ENCODE peak calls at places on chromosomes 6 and 20, in eight cellular contexts. I is psoas muscle, H is activated B cell treated with CpG ODN at 0.5 μM for 24 hours, V is A549, E is GM13976, W is lower lobe of right lung, D is foreskin keratinocyte, T is HFFc6. Z is an unnamed sample.

GRCh38 chr6:72624557-72625160 is 2.8 kb downstream of the KCNQ5 start:
- DNase-seq in I (no peak), T (peak), D (no peak), H (no peak), E (no peak), W (no peak), V (peak), Z (no peak)

GRCh38 chr6:87697581-87698552 is 4.2 kb downstream of the AKIRIN2 start:
- DNase-seq in E (no peak), T (peak), D (peak), H (no peak), I (no peak), W (no peak), V (no peak), Z (no peak)

GRCh38 chr20:40279390-40279789 is 409.6 kb downstream of the MAFB start:
- DNase-seq in H (no peak), V (no peak), E (no peak), T (peak), D (peak), W (no peak), I (no peak), Z (no peak)

GRCh38 chr20:14521436-14521835 is 184.0 kb upstream of the FLRT3 start:
- DNase-seq in E (no peak), T (no peak), H (no peak), W (no peak), V (no peak), I (no peak), D (peak), Z (no peak)

GRCh38 chr6:71229466-71229865 is 59.1 kb upstream of the OGFRL1 start:
- DNase-seq in D (no peak), E (no peak), V (no peak), W (no peak), T (no peak), H (no peak), I (no peak), Z (no peak)

GRCh38 chr20:25274481-25274880 is 26.6 kb downstream of the PYGB start:
- DNase-seq in W (peak), D (no peak), V (no peak), I (peak), H (peak), T (no peak), E (no peak), Z (no peak)

GRCh38 chr20:45055056-45055455 is 45.9 kb downstream of the KCNS1 start:
- DNase-seq in W (no peak), I (no peak), D (no peak), V (no peak), T (no peak), H (no peak), E (no peak), Z (no peak)

GRCh38 chr6:87700729-87701675 is 1.0 kb downstream of the AKIRIN2 start:
- DNase-seq in I (peak), V (peak), H (peak), W (peak), D (peak), T (peak), E (peak), Z (peak)

GRCh38 chr6:157150076-157150475 is 173.2 kb downstream of the TMEM242 start:
- DNase-seq in T (no peak), W (no peak), I (no peak), V (no peak), E (no peak), H (no peak), D (no peak), Z (no peak)

GRCh38 chr6:119742188-119742803 is 392.7 kb upstream of the MAN1A1 start:
- DNase-seq in V (no peak), D (peak), H (peak), W (peak), T (no peak), E (peak), I (peak), Z (peak)

GRCh38 chr6:29554764-29555163 is 4.8 kb downstream of the UBD start:
- DNase-seq in V (no peak), I (no peak), H (no peak), W (no peak), T (no peak), E (no peak), D (no peak), Z (no peak)

GRCh38 chr6:51648774-51649173 is 438.6 kb downstream of the PKHD1 start:
- DNase-seq in E (no peak), W (no peak), I (no peak), D (no peak), T (no peak), H (no peak), V (no peak), Z (no peak)

GRCh38 chr6:115882174-115882573 is 178.5 kb downstream of the FRK start:
- DNase-seq in E (no peak), T (no peak), H (no peak), V (no peak), W (no peak), I (no peak), D (peak), Z (no peak)

GRCh38 chr20:63500902-63501817 is 2.3 kb upstream of the EEF1A2 start:
- DNase-seq in D (no peak), T (no peak), E (no peak), V (no peak), W (peak), H (no peak), I (peak), Z (no peak)

GRCh38 chr6:121235386-121235785 is 98.9 kb downstream of the TBC1D32 start:
- DNase-seq in H (no peak), V (no peak), E (no peak), W (no peak), I (no peak), D (no peak), T (no peak), Z (no peak)

GRCh38 chr6:158607411-158608170 is 37.0 kb downstream of the DYNLT1 start:
- DNase-seq in D (no peak), E (no peak), H (no peak), T (no peak), V (no peak), I (no peak), W (no peak), Z (no peak)

GRCh38 chr6:166977626-166978550 is 21.3 kb upstream of the CEP43 start:
- DNase-seq in I (no peak), W (no peak), E (no peak), H (no peak), V (no peak), D (no peak), T (no peak), Z (no peak)

GRCh38 chr6:4017847-4018193 is 61.1 kb downstream of the FAM217A start:
- DNase-seq in D (peak), W (no peak), I (no peak), V (no peak), H (no peak), T (peak), E (peak), Z (no peak)

GRCh38 chr6:39114395-39114706 is 635 bp downstream of the SAYSD1 start:
- DNase-seq in W (no peak), H (no peak), V (peak), E (no peak), I (no peak), T (no peak), D (no peak), Z (no peak)

GRCh38 chr6:80022803-80023202 is 18.4 kb downstream of the TTK start:
- DNase-seq in V (no peak), H (no peak), I (no peak), D (peak), T (peak), W (no peak), E (no peak), Z (no peak)

GRCh38 chr6:98828210-98828798 is 6.1 kb upstream of the POU3F2 start:
- DNase-seq in V (no peak), D (no peak), I (no peak), T (no peak), E (peak), W (no peak), H (no peak), Z (no peak)

GRCh38 chr20:3563548-3564177 is 92.8 kb downstream of the ATRN start:
- DNase-seq in V (peak), T (peak), H (no peak), D (peak), E (peak), I (no peak), W (no peak), Z (no peak)

GRCh38 chr20:53413188-53413631 is 180.4 kb downstream of the ZNF217 start:
- DNase-seq in D (no peak), W (peak), H (peak), T (no peak), E (peak), I (no peak), V (peak), Z (no peak)

GRCh38 chr20:1711826-1712601 is 54.4 kb upstream of the SIRPG start:
- DNase-seq in D (no peak), H (no peak), T (no peak), I (no peak), V (no peak), W (no peak), E (no peak), Z (no peak)

GRCh38 chr20:63167026-63167917 is 48.7 kb downstream of the YTHDF1 start:
- DNase-seq in W (no peak), D (no peak), T (no peak), I (no peak), V (no peak), H (no peak), E (peak), Z (no peak)

GRCh38 chr20:49028684-49029083 is 17.4 kb upstream of the CSE1L start:
- DNase-seq in V (peak), I (no peak), T (peak), D (no peak), W (no peak), E (no peak), H (no peak), Z (no peak)

GRCh38 chr6:35090734-35091133 is 50.4 kb downstream of the TCP11 start:
- DNase-seq in W (no peak), H (no peak), D (no peak), T (no peak), I (no peak), E (peak), V (no peak), Z (no peak)

DNA sequence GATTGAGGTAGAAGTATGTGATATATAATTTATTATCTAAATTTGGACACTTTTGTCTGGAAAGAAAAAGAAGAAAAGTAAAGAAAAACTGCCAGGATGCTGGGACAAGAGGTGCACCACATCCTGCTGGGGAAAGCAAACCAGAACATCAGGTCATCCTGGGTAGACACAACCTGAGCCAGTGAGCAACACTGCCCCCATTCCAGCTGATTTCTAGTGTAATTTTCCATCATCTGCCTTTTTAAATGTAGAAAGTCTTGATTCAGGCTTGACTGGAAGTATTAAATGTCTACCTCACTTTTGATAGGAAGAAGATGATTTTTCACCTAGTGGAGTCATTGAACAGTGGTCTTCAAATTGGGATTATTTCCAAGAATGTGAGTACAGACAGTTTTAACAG is 1164.5 kb upstream of the CITED2 start:
- DNase-seq in T (peak), H (no peak), I (no peak), E (no peak), V (no peak), W (no peak), D (peak), Z (no peak)
- TF ChIP-seq CTCF in T (peak), H (no peak), I (no peak), E (no peak), V (no peak), W (no peak), D (peak), Z (no peak)

DNA sequence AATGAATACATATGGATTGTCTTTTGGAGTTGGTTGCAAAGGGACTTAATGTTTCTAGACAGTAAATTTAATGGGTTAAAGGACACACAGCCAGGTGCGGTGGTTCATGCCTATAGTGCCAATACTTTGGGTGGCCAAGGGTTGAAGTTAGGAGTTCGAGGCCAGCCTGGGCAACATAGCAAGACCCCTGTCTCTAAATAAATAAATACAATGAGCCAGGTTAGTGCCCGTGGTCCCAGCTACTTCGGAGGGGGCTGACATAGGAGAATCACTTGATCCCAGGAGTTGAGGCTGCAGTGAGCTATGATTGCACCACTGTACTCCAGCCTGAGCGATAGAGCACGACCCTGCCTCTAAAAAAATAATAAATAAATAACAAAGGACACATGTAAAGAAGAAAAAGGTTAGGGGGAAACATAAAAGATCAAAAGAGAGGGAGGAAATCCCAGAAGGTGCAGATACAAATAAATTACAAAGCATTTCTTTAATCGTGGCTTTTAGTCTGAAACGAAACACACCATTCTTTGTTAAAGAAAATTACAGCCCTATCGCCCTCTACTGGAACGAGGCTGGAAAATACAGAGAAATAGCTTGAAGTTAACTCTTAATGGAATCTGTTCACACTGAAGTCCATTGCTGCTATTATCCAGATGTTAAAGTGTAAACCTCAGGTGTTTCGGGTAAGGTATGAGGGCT is 42.6 kb upstream of the SCML4 start:
- DNase-seq in T (peak), D (peak), V (no peak), W (no peak), E (peak), I (no peak), H (no peak), Z (no peak)
- TF ChIP-seq CTCF in T (peak), D (peak), V (peak), W (peak), E (peak), I (peak), H (no peak), Z (peak)

GRCh38 chr6:25257686-25258348 is 21.4 kb upstream of the CARMIL1 start:
- DNase-seq in D (no peak), W (no peak), V (no peak), T (no peak), E (no peak), I (no peak), H (no peak), Z (no peak)

GRCh38 chr6:25263602-25264001 is 15.6 kb upstream of the CARMIL1 start:
- DNase-seq in H (no peak), T (peak), D (peak), V (no peak), E (no peak), W (no peak), I (no peak), Z (no peak)

GRCh38 chr6:25254671-25255070 is 24.5 kb upstream of the CARMIL1 start:
- DNase-seq in E (no peak), H (no peak), T (no peak), D (no peak), W (no peak), I (no peak), V (no peak), Z (no peak)

GRCh38 chr6:25259756-25260155 is 19.4 kb upstream of the CARMIL1 start:
- DNase-seq in D (no peak), W (no peak), T (no peak), V (no peak), E (no peak), H (no peak), I (no peak), Z (no peak)
- TF ChIP-seq CTCF in D (no peak), W (no peak), T (no peak), V (no peak), E (no peak), H (no peak), I (no peak), Z (no peak)

DNA sequence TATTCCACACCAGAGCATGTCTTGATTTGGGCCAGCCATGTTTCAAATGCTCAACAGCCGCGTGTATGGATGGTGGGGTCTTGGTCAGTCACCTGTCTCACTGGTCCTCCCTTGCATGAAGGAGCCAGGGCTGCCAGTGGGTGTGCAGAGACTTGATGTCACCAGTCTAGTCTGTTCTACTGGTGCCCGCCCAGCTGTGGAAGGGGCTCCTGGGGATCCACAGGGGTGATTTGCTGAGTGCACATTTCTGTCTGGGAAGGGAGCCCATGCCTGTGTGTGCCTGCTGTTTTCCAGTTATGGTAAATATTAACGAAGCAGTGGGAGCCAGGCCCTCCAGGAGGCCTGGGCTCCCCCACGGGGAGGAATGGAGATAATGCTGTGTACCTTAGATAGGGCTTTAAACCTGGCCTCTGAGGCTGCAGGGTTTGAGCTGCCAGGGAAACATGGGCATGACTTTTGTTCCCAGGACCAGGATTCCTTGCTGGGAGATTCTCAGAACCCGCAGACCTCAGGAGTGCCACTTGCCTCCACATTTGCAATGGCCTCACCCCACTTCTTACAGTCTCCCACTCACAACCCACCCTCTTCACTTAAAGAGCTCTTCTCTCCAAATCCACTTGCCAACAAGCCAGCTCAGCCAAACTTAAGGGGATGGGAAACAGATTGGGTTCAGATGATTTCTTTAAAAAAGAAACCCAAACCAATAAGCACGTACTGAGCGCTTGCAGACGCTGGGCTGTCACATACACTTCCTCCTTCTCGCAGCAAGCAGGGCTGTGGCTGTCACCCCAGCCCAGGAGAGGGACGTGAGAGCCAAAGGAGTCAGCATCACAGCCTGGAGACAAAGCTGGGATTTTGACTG is 54.1 kb downstream of the VEGFA start:
- DNase-seq in I (no peak), E (peak), W (peak), D (no peak), V (no peak), T (no peak), H (no peak), Z (no peak)
- TF ChIP-seq CTCF in I (no peak), E (no peak), W (no peak), D (no peak), V (no peak), T (no peak), H (no peak), Z (no peak)

DNA sequence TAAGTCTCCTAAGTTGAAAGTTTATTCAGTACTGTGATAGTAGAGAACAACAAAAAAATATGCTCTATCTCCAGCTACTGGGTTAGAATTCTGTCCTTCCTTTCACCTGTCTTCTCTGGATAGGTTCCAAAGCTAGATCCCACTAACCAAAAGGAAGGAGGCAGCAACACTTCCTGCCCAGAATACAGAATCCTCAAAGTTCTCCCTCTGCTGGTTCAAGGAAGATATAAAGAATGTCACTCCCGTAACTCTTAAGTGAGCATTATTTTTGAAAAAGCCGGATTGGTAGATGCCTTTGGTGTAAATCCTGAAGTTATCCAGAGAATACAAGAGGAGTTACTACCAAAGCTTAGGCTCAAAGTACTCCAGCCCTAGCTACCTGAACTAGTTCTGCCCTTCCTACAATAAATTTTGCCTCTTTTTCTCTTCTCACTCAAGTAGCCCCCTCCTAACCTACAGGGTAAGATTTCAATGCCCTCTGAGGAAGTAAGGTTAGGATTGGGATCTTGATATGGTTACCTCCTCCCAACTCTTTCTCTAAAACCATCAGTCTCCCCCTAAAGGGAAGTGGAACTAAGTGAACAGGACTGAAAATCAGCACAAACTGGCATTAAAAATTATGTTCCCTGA is 26.0 kb upstream of the CRIP3 start:
- DNase-seq in E (no peak), W (no peak), T (peak), I (no peak), D (peak), H (no peak), V (peak), Z (no peak)
- TF ChIP-seq CTCF in E (no peak), W (peak), T (peak), I (peak), D (peak), H (no peak), V (peak), Z (peak)

DNA sequence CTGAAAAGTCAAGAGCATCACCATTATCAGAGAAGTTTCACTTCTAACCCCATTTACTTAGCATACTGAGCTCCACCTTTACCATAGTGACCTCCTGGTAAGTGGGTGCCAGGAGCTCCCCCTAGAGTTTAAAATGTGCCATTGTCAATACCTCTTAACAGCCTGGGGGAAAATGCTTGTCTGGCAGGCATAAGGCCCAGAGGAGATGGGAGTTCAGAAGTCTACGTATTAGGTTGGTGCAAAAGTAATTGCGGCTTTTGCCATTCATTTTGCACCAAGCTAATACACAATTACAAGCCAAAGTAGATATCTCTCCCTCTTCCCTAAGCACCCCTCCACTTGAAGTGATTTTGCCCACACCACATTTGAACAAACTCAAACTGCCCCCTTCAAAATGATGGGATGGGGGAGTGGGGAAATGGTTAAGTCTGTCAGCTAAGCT is 919.0 kb downstream of the KIF16B start:
- DNase-seq in D (peak), V (peak), H (no peak), T (peak), E (peak), W (no peak), I (no peak), Z (no peak)
- TF ChIP-seq CTCF in D (peak), V (peak), H (no peak), T (peak), E (peak), W (peak), I (peak), Z (peak)

GRCh38 chr6:90294989-90295853 is 1.4 kb downstream of the BACH2 start:
- DNase-seq in W (peak), H (peak), V (no peak), D (peak), I (peak), T (no peak), E (peak), Z (no peak)
- TF ChIP-seq CTCF in W (peak), H (no peak), V (no peak), D (peak), I (no peak), T (no peak), E (no peak), Z (no peak)

GRCh38 chr20:32544893-32545840 is 40.0 kb downstream of the NOL4L start:
- DNase-seq in E (no peak), V (no peak), W (no peak), D (no peak), I (no peak), T (no peak), H (no peak), Z (no peak)
- TF ChIP-seq CTCF in E (no peak), V (no peak), W (no peak), D (no peak), I (no peak), T (no peak), H (no peak), Z (no peak)